ENCODE peak calls at places on chromosome 2, in six cellular contexts. S, B, N, V, K and D are unnamed samples.

GRCh38 chr2:72141032-72141645 is 6.5 kb downstream of the CYP26B1 start:
- DNase-seq in B (no peak), S (no peak), V (no peak), K (no peak), N (no peak), D (peak; percentile 31)

GRCh38 chr2:38685116-38685735 is 19.3 kb downstream of the GALM start:
- DNase-seq in S (no peak), K (no peak), N (no peak), B (no peak), V (no peak), D (no peak)

GRCh38 chr2:33229646-33230045 is 246.8 kb upstream of the RASGRP3 start:
- DNase-seq in N (no peak), B (no peak), S (peak; percentile 29), V (no peak), K (no peak), D (no peak)

GRCh38 chr2:198311020-198311419 is 506.6 kb downstream of the PLCL1 start:
- DNase-seq in V (no peak), S (no peak), K (no peak), N (no peak), B (no peak), D (no peak)

GRCh38 chr2:236813806-236814205 is 244.2 kb downstream of the ACKR3 start:
- DNase-seq in V (no peak), N (no peak), S (no peak), B (no peak), K (no peak), D (no peak)

GRCh38 chr2:217610411-217610814 is 392.4 kb downstream of the TNS1 start:
- DNase-seq in N (no peak), B (peak; percentile 83), S (no peak), K (no peak), V (peak; percentile 38), D (no peak)

GRCh38 chr2:85259101-85259590 is 68.6 kb downstream of the TGOLN2 start:
- DNase-seq in B (peak; percentile 45), N (no peak), S (peak; percentile 75), K (peak; percentile 38), V (no peak), D (peak; percentile 68)

GRCh38 chr2:216583157-216583556 is 50.1 kb upstream of the IGFBP2 start:
- DNase-seq in K (peak; percentile 86), B (peak; percentile 73), N (no peak), V (no peak), S (peak; percentile 99), D (peak; percentile 30)

GRCh38 chr2:224354631-224355211 is 47.2 kb downstream of the FAM124B start:
- DNase-seq in B (no peak), V (no peak), K (no peak), S (no peak), N (peak; percentile 24), D (no peak)

GRCh38 chr2:143732931-143733330 is 603.7 kb downstream of the ARHGAP15 start:
- DNase-seq in N (no peak), K (no peak), S (no peak), V (no peak), B (no peak), D (no peak)

DNA sequence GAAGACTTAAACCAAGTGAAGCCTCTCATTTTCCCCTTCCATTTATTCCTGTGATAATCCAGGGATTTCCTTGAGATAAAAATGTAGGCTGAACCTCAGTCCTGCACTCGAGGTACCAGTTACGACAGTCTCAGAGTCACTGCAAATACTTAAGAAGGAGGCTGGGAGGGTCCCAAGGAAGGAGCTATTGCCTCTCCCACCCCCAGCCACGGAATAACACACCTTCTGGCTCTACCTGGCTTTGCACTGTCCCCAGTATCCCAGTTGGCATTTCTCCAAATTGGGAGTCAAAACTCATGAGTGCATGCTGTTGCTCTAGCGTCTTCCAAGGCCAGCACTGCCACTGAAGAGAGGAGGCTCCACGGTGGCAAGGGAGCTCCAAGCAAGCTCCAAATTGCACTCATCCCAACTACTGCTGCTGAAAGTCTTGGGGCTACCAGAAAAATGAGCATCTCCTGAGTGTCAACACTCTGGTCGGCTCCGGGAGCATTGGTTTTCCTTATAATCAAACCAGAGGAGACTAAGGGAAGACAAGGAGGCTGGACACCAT is 1.6 kb downstream of the SCTR start:
- DNase-seq in S (no peak), V (no peak), K (no peak), B (no peak), N (no peak), D (no peak)
- H3K27me3 ChIP-seq in S (peaks cover 17% of the 10 kb centered on the region), V (no peaks in the 10 kb centered on the region), K (peaks cover 23% of the 10 kb centered on the region), B (peaks cover 37% of the 10 kb centered on the region), N (peaks cover 45% of the 10 kb centered on the region), D (peaks cover 5% of the 10 kb centered on the region)

DNA sequence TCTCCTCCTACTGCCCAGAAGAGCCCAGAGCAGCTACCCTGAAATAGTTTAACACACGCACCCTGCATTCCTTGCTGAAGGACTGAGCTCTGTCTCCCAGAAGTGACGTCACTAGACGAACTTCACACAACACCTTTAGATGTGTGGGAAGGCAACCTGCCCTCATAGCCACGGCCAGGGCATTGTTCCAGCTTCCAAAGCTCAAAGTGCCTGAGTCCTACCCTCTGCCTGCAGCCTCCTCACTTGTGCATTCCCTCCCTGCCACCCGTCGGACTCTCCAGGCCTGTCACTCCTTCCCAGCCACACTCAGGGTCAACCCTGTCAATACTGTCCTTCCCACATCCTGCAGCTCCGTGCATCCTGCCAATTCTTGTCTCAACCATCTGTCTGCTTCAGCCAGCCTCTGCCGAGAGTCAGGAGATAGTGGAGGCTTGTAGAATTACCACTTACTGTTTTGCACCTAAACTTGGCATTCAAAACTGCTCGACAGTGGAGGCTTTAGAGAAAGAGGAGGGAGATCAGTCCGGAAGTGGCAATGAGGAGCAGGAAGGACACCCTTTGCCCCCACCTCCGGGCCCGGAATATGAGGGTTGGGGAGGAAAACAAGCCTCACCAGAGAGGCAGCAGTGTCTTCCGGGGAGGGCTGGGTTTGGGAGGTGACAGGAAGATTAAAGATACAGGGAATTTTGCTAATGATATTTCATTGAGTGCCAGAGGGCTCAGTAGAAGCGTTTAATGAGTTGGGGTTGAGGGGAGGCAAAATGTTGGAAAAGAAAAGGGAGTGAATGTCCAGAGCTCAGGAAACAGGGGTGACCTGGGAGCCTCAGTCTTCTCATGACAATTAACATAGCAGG is 72.3 kb upstream of the ATG16L1 start:
- DNase-seq in B (no peak), K (no peak), V (no peak), N (no peak), S (peak; percentile 26), D (no peak)
- H3K27ac ChIP-seq in B (no peak overlapping the region), K (no peak overlapping the region), V (no peak overlapping the region), N (no peak overlapping the region), S (no peak overlapping the region), D (no peak overlapping the region)

DNA sequence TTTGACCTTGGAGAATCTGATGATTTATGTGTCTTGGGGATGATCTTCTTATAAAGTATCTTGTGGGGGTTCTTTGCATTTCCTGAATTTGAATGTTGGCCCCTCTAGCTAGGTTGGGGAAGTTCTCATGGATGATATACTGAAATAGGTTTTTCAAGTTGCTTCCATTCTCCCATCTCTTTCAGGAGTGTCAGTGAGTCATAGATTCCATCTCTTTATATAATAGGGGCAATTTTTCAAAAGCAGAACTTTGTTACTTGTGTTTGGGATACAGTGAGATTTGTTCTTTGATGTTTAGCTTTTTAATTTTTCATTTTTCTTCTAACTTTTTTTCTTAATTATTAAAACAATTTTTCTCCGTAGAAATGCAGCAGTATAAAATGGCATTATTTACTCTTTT is 19.4 kb downstream of the TMEM87B start:
- DNase-seq in N (no peak), V (no peak), S (peak; percentile 57), K (no peak), B (no peak), D (no peak)
- H3K27me3 ChIP-seq in N (no peaks in the 10 kb centered on the region), V (no peaks in the 10 kb centered on the region), S (no peaks in the 10 kb centered on the region), K (no peaks in the 10 kb centered on the region), B (no peaks in the 10 kb centered on the region), D (no peaks in the 10 kb centered on the region)

DNA sequence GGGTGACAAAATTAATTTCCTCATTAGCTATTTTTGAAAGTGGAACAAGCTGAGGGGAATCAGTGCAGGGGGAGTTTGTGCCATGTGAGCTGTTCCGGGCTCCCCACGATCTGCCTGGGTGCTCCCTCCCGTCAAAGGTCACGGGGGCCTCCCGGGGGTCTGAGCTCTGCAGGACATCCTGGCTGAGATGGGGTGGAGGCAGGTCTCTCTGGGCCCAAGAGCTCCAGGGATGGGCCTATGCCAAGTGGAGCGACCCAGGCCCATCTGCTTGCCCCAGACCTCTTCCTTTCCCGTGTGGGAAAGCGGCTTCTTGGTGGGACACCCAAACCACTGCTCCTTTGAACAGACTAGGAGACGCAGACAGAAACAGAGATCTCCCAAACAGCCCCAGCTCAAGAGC is 143.3 kb upstream of the ID2 start:
- DNase-seq in B (no peak), K (no peak), N (no peak), S (no peak), V (no peak), D (no peak)
- H3K27ac ChIP-seq in B (peak overlapping the region; percentile 84), K (no peak overlapping the region), N (no peak overlapping the region), S (no peak overlapping the region), V (no peak overlapping the region), D (no peak overlapping the region)